ENCODE peak calls at places on chromosomes 5 and 9, in four cellular contexts. K, E, I and U are unnamed samples.
A peak's percentile ranks its signal among the peaks of the same experiment; 100 is the strongest.

GRCh38 chr5:54257366-54258118 is 52.8 kb downstream of the ARL15 start:
- DNase-seq in K (no peak), E (no peak), I (no peak), U (no peak)

GRCh38 chr5:56026863-56027300 is 32.1 kb upstream of the IL6ST start:
- DNase-seq in K (no peak), E (no peak), I (no peak), U (peak; percentile 53)

GRCh38 chr9:114005371-114006154 is 72.5 kb downstream of the AMBP start:
- DNase-seq in K (peak; percentile 15), E (peak; percentile 57), I (no peak), U (no peak)

GRCh38 chr5:16742938-16743337 is 126.1 kb upstream of the RETREG1 start:
- DNase-seq in K (no peak), E (no peak), I (no peak), U (peak; percentile 38)

GRCh38 chr5:28301676-28302075 is 1263.3 kb upstream of the CDH9 start:
- DNase-seq in K (no peak), E (no peak), I (no peak), U (peak; percentile 90)

GRCh38 chr5:170449232-170449631 is 54.6 kb upstream of the KCNIP1 start:
- DNase-seq in K (no peak), E (no peak), I (no peak), U (no peak)

GRCh38 chr5:7686794-7687193 is 164.1 kb downstream of the CFAP90 start:
- DNase-seq in K (no peak), E (no peak), I (no peak), U (no peak)

GRCh38 chr9:86601697-86602096 is 247.5 kb upstream of the TUT7 start:
- DNase-seq in K (no peak), E (no peak), I (no peak), U (peak; percentile 5)

GRCh38 chr9:70420267-70421019 is 6.0 kb upstream of the KLF9 start:
- DNase-seq in K (peak; percentile 94), E (peak; percentile 75), I (peak; percentile 58), U (peak; percentile 96)

GRCh38 chr9:18365651-18366050 is 108.3 kb upstream of the ADAMTSL1 start:
- DNase-seq in K (no peak), E (no peak), I (no peak), U (no peak)

GRCh38 chr9:124450241-124450924 is at the start of gene ADGRD2:
- DNase-seq in K (no peak), E (peak; percentile 77), I (no peak), U (peak; percentile 9)

GRCh38 chr9:124040186-124040920 is 28.8 kb downstream of the LHX2 start:
- DNase-seq in K (no peak), E (no peak), I (no peak), U (peak; percentile 29)

GRCh38 chr9:22067196-22067595 is 58.1 kb upstream of the CDKN2B start:
- DNase-seq in K (no peak), E (no peak), I (no peak), U (no peak)

GRCh38 chr9:109448223-109448622 is 49.9 kb downstream of the PTPN3 start:
- DNase-seq in K (no peak), E (no peak), I (no peak), U (peak; percentile 66)

GRCh38 chr5:98923961-98924360 is 4.8 kb downstream of the CHD1 start:
- DNase-seq in K (no peak), E (no peak), I (no peak), U (no peak)

GRCh38 chr5:72355706-72356299 is 35.6 kb downstream of the PTCD2 start:
- DNase-seq in K (no peak), E (peak; percentile 61), I (no peak), U (peak; percentile 31)

GRCh38 chr9:14315754-14316573 is 2.0 kb upstream of the NFIB start:
- DNase-seq in K (no peak), E (peak; percentile 17), I (no peak), U (peak; percentile 47)

GRCh38 chr5:89967806-89968444 is 441.6 kb downstream of the CETN3 start:
- DNase-seq in K (no peak), E (no peak), I (no peak), U (peak; percentile 69)

GRCh38 chr9:88890546-88890945 is 100.7 kb upstream of the S1PR3 start:
- DNase-seq in K (no peak), E (no peak), I (no peak), U (no peak)

GRCh38 chr9:132166599-132166998 is 4.7 kb downstream of the NTNG2 start:
- DNase-seq in K (no peak), E (no peak), I (no peak), U (no peak)

GRCh38 chr5:56142620-56143431 is 90.3 kb downstream of the ANKRD55 start:
- DNase-seq in K (peak; percentile 75), E (no peak), I (no peak), U (no peak)